ENCODE peak calls at places on chromosomes 2 and 18, in four cellular contexts. T is NCI-H187 treated with DMSO at 0.1 percent for 48 hours, U is GM18507, B is left ventricle myocardium superior. Q is an unnamed sample.

GRCh38 chr2:113230531-113230930 is 48.2 kb downstream of the PAX8 start:
- DNase-seq in T (no peak), B (no peak), U (no peak), Q (no peak)

GRCh38 chr2:138221358-138221757 is 257.1 kb downstream of the HNMT start:
- DNase-seq in T (no peak), B (no peak), U (no peak), Q (no peak)

GRCh38 chr2:215460682-215461081 is 24.8 kb upstream of the FN1 start:
- DNase-seq in T (no peak), B (no peak), U (no peak), Q (no peak)

GRCh38 chr2:36371070-36371962 is 15.7 kb downstream of the CRIM1 start:
- DNase-seq in T (no peak), U (no peak), B (no peak), Q (no peak)

GRCh38 chr2:158984554-158985207 is 16.2 kb downstream of the TANC1 start:
- DNase-seq in B (peak; percentile 62), T (peak; percentile 24), U (no peak), Q (no peak)

GRCh38 chr2:68632026-68632425 is 11.4 kb upstream of the PROKR1 start:
- DNase-seq in T (no peak), U (no peak), B (no peak), Q (no peak)

GRCh38 chr2:170240629-170241028 is 62.7 kb downstream of the MYO3B start:
- DNase-seq in B (no peak), U (no peak), T (no peak), Q (no peak)

GRCh38 chr18:33184178-33184577 is 256.3 kb downstream of the CCDC178 start:
- DNase-seq in T (no peak), B (no peak), U (no peak), Q (no peak)

GRCh38 chr2:42567389-42567788 is 1.0 kb upstream of the MTA3 start:
- DNase-seq in T (no peak), B (no peak), U (no peak), Q (no peak)

GRCh38 chr2:59888015-59888414 is 665.4 kb downstream of the BCL11A start:
- DNase-seq in T (no peak), U (peak; percentile 18), B (no peak), Q (no peak)

GRCh38 chr2:227310756-227311110 is 14.3 kb upstream of the MFF start:
- DNase-seq in B (no peak), U (no peak), T (no peak), Q (no peak)

GRCh38 chr2:46716806-46717732 is 198.5 kb downstream of the MCFD2 start:
- DNase-seq in U (no peak), T (no peak), B (no peak), Q (no peak)

GRCh38 chr2:166148811-166149400 is 21.1 kb upstream of the SCN1A start:
- DNase-seq in B (peak; percentile 40), T (no peak), U (no peak), Q (no peak)

GRCh38 chr2:19020144-19021099 is 338.0 kb downstream of the OSR1 start:
- DNase-seq in T (no peak), U (no peak), B (no peak), Q (no peak)

GRCh38 chr2:230130668-230131364 is 62.1 kb upstream of the SLC16A14 start:
- DNase-seq in U (no peak), B (peak; percentile 67), T (no peak), Q (no peak)

GRCh38 chr2:106116248-106116647 is 77.9 kb downstream of the UXS1 start:
- DNase-seq in U (no peak), B (no peak), T (no peak), Q (no peak)

GRCh38 chr18:62721837-62722795 is 6.8 kb downstream of the PHLPP1 start:
- DNase-seq in U (no peak), B (no peak), T (no peak), Q (no peak)

GRCh38 chr2:225100269-225100668 is 58.0 kb upstream of the DOCK10 start:
- DNase-seq in U (no peak), B (no peak), T (no peak), Q (no peak)

GRCh38 chr2:231395188-231396057 is at the start of gene B3GNT7:
- DNase-seq in U (peak; percentile 59), B (peak; percentile 56), T (no peak), Q (no peak)

GRCh38 chr2:127596311-127597045 is 49.5 kb upstream of the GPR17 start:
- DNase-seq in B (peak; percentile 21), U (no peak), T (no peak), Q (no peak)

GRCh38 chr2:11239718-11240462 is 84.6 kb downstream of the SLC66A3 start:
- DNase-seq in B (no peak), T (no peak), U (no peak), Q (no peak)

GRCh38 chr2:40004336-40004735 is 225.3 kb upstream of the THUMPD2 start:
- DNase-seq in B (no peak), T (no peak), U (no peak), Q (no peak)

GRCh38 chr2:102037681-102038080 is 45.9 kb downstream of the IL1R2 start:
- DNase-seq in B (no peak), T (no peak), U (no peak), Q (no peak)

GRCh38 chr2:45962522-45962921 is 311.0 kb downstream of the PRKCE start:
- DNase-seq in B (peak; percentile 79), U (no peak), T (no peak), Q (peak; percentile 68)

GRCh38 chr2:40199758-40200157 is 252.1 kb downstream of the SLC8A1 start:
- DNase-seq in T (no peak), U (no peak), B (no peak), Q (no peak)

GRCh38 chr18:75290737-75291358 is 80.3 kb downstream of the TSHZ1 start:
- DNase-seq in U (no peak), T (no peak), B (no peak), Q (no peak)

GRCh38 chr18:58727776-58728500 is 56.7 kb downstream of the MALT1 start:
- DNase-seq in T (no peak), B (peak; percentile 45), U (no peak), Q (no peak)

GRCh38 chr2:237511421-237511820 is 24.4 kb downstream of the MLPH start:
- DNase-seq in B (no peak), T (no peak), U (no peak), Q (no peak)

GRCh38 chr2:64277101-64277849 is 133.1 kb upstream of the PELI1 start:
- DNase-seq in T (no peak), U (no peak), B (no peak), Q (no peak)

GRCh38 chr18:46069524-46069923 is 2.5 kb downstream of the PSTPIP2 start:
- DNase-seq in B (no peak), U (no peak), T (no peak), Q (no peak)

GRCh38 chr18:70448588-70448987 is 159.7 kb downstream of the SOCS6 start:
- DNase-seq in B (no peak), U (no peak), T (no peak), Q (no peak)

GRCh38 chr2:225932741-225933413 is 533.4 kb downstream of the NYAP2 start:
- DNase-seq in T (no peak), B (no peak), U (no peak), Q (no peak)

GRCh38 chr2:43303120-43303519 is 76.7 kb upstream of the ZFP36L2 start:
- DNase-seq in U (no peak), B (no peak), T (no peak), Q (no peak)

GRCh38 chr2:5690718-5691658 is 1.2 kb upstream of the SOX11 start:
- DNase-seq in U (no peak), B (no peak), T (no peak), Q (no peak)